ENCODE peak calls at places on chromosomes 1 and 21, in five cellular contexts. V is epithelial cell of esophagus, G is right lobe of liver, J is astrocyte of the spinal cord, U is tibial artery. K is an unnamed sample.

GRCh38 chr1:228014235-228014930 is 7.6 kb downstream of the WNT3A start:
- DNase-seq in G (peak; percentile 48), V (peak; percentile 86), J (peak; percentile 18), U (peak; percentile 24), K (peak; percentile 37)

GRCh38 chr21:35198004-35198403 is 148.9 kb upstream of the RUNX1 start:
- DNase-seq in J (peak; percentile 90), U (no peak), G (no peak), V (peak; percentile 98), K (peak; percentile 99)

GRCh38 chr1:203402609-203403337 is 51.9 kb upstream of the FMOD start:
- DNase-seq in V (peak; percentile 83), G (no peak), J (peak; percentile 71), U (no peak), K (peak; percentile 95)

GRCh38 chr1:41679531-41679930 is 195.0 kb upstream of the EDN2 start:
- DNase-seq in G (no peak), V (peak; percentile 90), U (no peak), J (no peak), K (no peak)

GRCh38 chr1:245306020-245306419 is 151.2 kb downstream of the KIF26B start:
- DNase-seq in U (no peak), J (no peak), G (no peak), V (no peak), K (no peak)

GRCh38 chr1:216913966-216914365 is 190.7 kb upstream of the ESRRG start:
- DNase-seq in J (no peak), G (no peak), U (no peak), V (no peak), K (no peak)

GRCh38 chr1:56190975-56191768 is 388.2 kb downstream of the PLPP3 start:
- DNase-seq in U (no peak), G (no peak), V (peak; percentile 19), J (peak; percentile 28), K (peak; percentile 78)

GRCh38 chr1:244653439-244654283 is 735 bp downstream of the DESI2 start:
- DNase-seq in G (peak; percentile 67), J (peak; percentile 20), V (peak; percentile 42), U (peak; percentile 70), K (peak; percentile 27)

GRCh38 chr1:204286841-204287387 is 72.8 kb downstream of the PLEKHA6 start:
- DNase-seq in J (no peak), U (peak; percentile 77), V (no peak), G (peak; percentile 81), K (no peak)

DNA sequence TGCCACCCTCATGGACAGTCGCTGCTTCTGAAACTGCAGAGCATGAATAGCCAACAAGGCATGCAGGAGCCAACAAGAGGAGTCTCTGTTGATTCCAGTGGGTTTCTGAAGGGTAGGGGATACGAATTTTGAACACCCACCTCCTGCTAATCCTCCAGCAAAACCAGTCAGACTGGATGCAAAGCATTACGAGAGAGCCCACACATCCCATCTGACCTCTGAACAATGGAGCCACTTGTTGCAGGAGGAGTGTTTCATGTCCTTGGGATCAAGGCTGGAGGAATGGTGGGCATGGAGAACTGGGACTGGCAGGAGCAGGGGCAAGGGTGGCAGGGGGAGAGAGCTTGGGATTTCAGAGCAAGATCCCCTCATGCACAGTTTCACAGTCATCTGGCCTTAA is 1.6 kb downstream of the VTCN1 start:
- DNase-seq in J (no peak), V (peak; percentile 39), U (no peak), G (no peak), K (no peak)
- TF ChIP-seq CTCF in J (no peak), V (no peak), U (no peak), G (no peak), K (no peak)

DNA sequence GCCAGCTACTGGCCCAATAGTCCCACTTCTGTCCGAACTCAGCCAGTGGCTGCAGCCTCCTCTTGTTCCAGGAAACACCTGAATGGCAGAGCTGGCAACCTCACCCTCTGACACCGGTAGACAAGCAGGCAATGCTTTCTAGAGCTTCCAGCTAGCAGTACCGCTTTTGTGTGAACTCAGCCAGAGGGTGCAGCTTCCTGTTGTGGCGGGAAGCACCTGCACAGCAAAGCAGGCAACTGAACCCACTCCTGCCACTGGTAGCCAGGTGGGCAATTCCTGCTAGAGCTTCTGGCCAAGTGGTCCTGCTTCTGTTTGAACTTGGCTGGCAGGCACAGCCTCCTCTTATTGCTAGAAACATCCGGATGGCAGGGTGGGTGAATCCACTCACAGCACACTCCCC is 40.1 kb upstream of the TMPRSS15 start:
- DNase-seq in G (peak; percentile 35), J (no peak), U (no peak), V (no peak), K (no peak)
- H3K4me3 ChIP-seq in G (no peak overlapping the region), J (no peak overlapping the region), U (no peak overlapping the region), V (no peak overlapping the region), K (no peak overlapping the region)

GRCh38 chr1:44425327-44426082 is 20.4 kb downstream of the RNF220 start:
- DNase-seq in J (no peak), G (no peak), U (no peak), V (no peak), K (no peak)
- TF ChIP-seq CTCF in J (no peak), G (no peak), U (no peak), V (no peak), K (no peak)

DNA sequence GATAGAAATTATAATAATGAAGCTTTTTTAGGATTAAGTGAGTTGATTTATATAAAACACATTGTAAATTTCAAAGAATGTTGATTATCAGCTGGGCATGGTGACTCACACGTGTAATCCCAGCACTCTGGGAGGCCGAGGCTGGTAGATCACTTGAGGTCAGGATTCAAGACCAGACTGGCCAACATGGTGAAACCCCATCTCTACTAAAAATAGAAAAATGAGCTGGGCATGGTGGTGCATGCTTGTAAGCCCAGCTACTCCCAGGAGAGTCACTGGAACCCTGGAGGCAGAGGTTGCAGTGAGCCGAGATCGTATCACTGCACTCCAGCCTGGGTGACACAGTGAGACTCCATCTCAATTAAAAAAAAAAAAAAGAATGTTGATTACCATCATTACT is 18.4 kb downstream of the ADAMTS1 start:
- DNase-seq in G (no peak), U (no peak), J (no peak), V (peak; percentile 84), K (no peak)
- H3K4me3 ChIP-seq in G (no peak overlapping the region), U (no peak overlapping the region), J (no peak overlapping the region), V (no peak overlapping the region), K (no peak overlapping the region)

GRCh38 chr1:25217598-25218232 is 14.6 kb downstream of the SYF2 start:
- DNase-seq in U (no peak), G (no peak), V (no peak), J (no peak), K (no peak)
- TF ChIP-seq CTCF in U (no peak), G (no peak), V (no peak), J (no peak), K (no peak)

GRCh38 chr1:23799255-23799569 is 1.3 kb downstream of the GALE start:
- DNase-seq in J (no peak), G (no peak), U (no peak), V (no peak), K (no peak)
- H3K4me3 ChIP-seq in J (peak overlapping the region; percentile 81), G (peak overlapping the region; percentile 80), U (peak overlapping the region; percentile 76), V (peak overlapping the region; percentile 75), K (peak overlapping the region; percentile 84)

DNA sequence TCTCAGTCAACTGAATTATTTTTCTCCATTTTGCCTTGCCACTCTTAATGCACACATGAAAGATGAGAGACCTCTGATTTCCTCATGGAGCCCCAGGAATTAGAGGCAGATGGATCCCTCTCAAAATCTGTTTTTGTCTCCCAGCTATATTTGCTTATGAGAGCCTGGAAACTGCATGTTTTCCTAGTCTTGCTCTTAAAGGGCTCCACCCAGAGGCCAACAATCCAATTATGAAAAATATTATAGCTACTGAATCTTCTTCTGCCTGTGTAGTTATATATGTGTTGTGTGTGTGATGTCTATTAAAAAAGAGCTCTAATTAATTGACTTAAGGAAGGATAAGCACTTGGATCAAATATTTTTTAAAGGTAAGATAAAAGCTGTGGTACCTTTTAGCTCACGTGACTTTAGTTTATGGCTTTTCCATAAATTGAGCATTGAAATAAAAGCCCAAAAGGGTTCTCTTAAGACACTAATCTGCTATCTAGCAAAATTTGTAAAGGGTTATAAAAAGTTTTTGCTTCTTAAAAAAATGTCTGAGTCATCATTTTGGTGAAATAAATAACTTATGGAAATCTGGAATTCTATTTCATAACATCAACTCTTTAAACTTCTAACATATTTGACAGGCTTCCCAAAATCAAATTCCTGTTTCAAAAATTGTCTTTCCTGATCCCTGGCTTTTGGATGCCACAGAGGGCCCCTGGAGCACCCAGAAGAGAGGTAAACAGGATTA is 31.2 kb upstream of the TSPEAR start:
- DNase-seq in J (no peak), V (peak; percentile 34), G (no peak), U (no peak), K (peak; percentile 20)
- TF ChIP-seq CTCF in J (peak; percentile 31), V (peak; percentile 29), G (peak; percentile 29), U (no peak), K (peak; percentile 32)

K was measured in fibroblast of the aortic adventitia.